ENCODE peak calls at places on chromosomes 1 and 21, in five cellular contexts. T, V, L, C and X are unnamed samples.
A peak's percentile ranks its signal among the peaks of the same experiment; 100 is the strongest.

GRCh38 chr1:231424950-231425805 is 3.1 kb upstream of the EGLN1 start:
- DNase-seq in C (no peak), T (no peak), V (no peak), L (no peak), X (no peak)

GRCh38 chr1:27342391-27342777 is 562 bp downstream of the SYTL1 start:
- DNase-seq in T (no peak), L (no peak), V (no peak), C (no peak), X (no peak)

GRCh38 chr1:180522204-180522497 is 19.8 kb upstream of the ACBD6 start:
- DNase-seq in C (no peak), L (no peak), V (no peak), T (no peak), X (no peak)

GRCh38 chr1:204348722-204349121 is 11.0 kb downstream of the PLEKHA6 start:
- DNase-seq in T (no peak), C (no peak), V (peak; percentile 64), L (peak; percentile 60), X (peak; percentile 84)

GRCh38 chr1:226957714-226958113 is 17.6 kb downstream of the COQ8A start:
- DNase-seq in L (no peak), T (no peak), V (no peak), C (no peak), X (no peak)

GRCh38 chr21:25831300-25831699 is 96.5 kb downstream of the GABPA start:
- DNase-seq in V (no peak), C (no peak), T (no peak), L (no peak), X (no peak)

GRCh38 chr1:26826261-26827201 is at the start of gene ZDHHC18:
- DNase-seq in T (peak; percentile 64), L (peak; percentile 80), V (peak; percentile 30), C (peak; percentile 74), X (peak; percentile 49)

GRCh38 chr1:165641276-165641987 is 10.4 kb downstream of the MGST3 start:
- DNase-seq in C (no peak), V (peak; percentile 36), L (no peak), T (no peak), X (no peak)

GRCh38 chr1:93702102-93702827 is 20.6 kb upstream of the BCAR3 start:
- DNase-seq in C (peak; percentile 24), V (no peak), T (no peak), L (no peak), X (no peak)

GRCh38 chr1:192809286-192810252 is 730 bp downstream of the RGS2 start:
- DNase-seq in T (peak; percentile 32), L (peak; percentile 59), V (peak; percentile 73), C (peak; percentile 26), X (peak; percentile 66)

GRCh38 chr21:36395353-36396111 is 10.3 kb downstream of the CHAF1B start:
- DNase-seq in V (no peak), C (no peak), T (no peak), L (no peak), X (no peak)

GRCh38 chr1:28553229-28553930 is 495 bp downstream of the TRNAU1AP start:
- DNase-seq in V (peak; percentile 36), T (peak; percentile 6), C (peak; percentile 36), L (peak; percentile 63), X (peak; percentile 30)

GRCh38 chr1:109770331-109771095 is 6.8 kb upstream of the EPS8L3 start:
- DNase-seq in T (no peak), C (no peak), L (peak; percentile 27), V (no peak), X (no peak)

GRCh38 chr1:2384941-2385481 is 6.3 kb downstream of the MORN1 start:
- DNase-seq in L (peak; percentile 35), V (no peak), T (no peak), C (no peak), X (no peak)

GRCh38 chr1:100597069-100597741 is 59.3 kb downstream of the GPR88 start:
- DNase-seq in L (no peak), V (peak; percentile 85), T (no peak), C (no peak), X (peak; percentile 88)

GRCh38 chr1:116360435-116361173 is 12.4 kb upstream of the ATP1A1 start:
- DNase-seq in V (peak; percentile 54), C (no peak), L (no peak), T (no peak), X (peak; percentile 58)

GRCh38 chr1:102174259-102174863 is 177.6 kb upstream of the OLFM3 start:
- DNase-seq in C (no peak), L (no peak), V (no peak), T (no peak), X (no peak)

GRCh38 chr1:244214009-244214967 is 163.2 kb downstream of the ZBTB18 start:
- DNase-seq in C (peak; percentile 85), V (peak; percentile 92), T (no peak), L (no peak), X (peak; percentile 93)

GRCh38 chr21:15520811-15521643 is 208.8 kb upstream of the USP25 start:
- DNase-seq in V (peak; percentile 6), C (no peak), T (no peak), L (no peak), X (no peak)
- TF ChIP-seq CTCF in V (peak; percentile 39), C (no peak), T (peak; percentile 43), L (peak; percentile 34), X (peak; percentile 39)

GRCh38 chr1:247576514-247576913 is 11.6 kb upstream of the OR2G2 start:
- DNase-seq in C (no peak), V (peak; percentile 1), L (no peak), T (no peak), X (peak; percentile 6)
- TF ChIP-seq CTCF in C (no peak), V (peak; percentile 24), L (peak; percentile 36), T (no peak), X (peak; percentile 24)

DNA sequence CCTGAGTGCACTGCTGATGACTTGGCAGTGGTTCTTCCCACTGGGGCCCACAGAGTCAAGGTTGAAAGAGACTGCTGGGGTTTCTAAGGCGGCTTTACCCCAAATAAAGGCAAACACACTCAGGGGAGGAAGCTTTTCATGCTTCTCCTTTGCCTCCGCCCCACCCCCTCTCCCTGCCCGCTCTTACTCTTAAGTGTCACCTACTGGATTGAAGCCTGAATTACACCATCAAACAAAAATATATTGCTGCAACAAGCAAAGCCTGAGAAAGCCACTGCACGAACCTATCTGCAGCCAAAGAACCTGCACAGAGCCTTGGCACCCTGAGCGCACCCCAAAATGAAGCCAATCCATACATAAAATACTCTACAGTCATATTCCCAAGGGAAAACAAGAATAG is 63.1 kb downstream of the PTGFR start:
- DNase-seq in T (no peak), L (no peak), V (no peak), C (peak; percentile 9), X (peak; percentile 11)
- TF ChIP-seq CTCF in T (no peak), L (no peak), V (no peak), C (no peak), X (no peak)

GRCh38 chr1:201274616-201275265 is 8.6 kb upstream of the PKP1 start:
- DNase-seq in L (no peak), V (no peak), T (no peak), C (no peak), X (no peak)

GRCh38 chr1:201277441-201277840 is 5.9 kb upstream of the PKP1 start:
- DNase-seq in L (no peak), V (no peak), C (no peak), T (no peak), X (no peak)

GRCh38 chr1:201279313-201279712 is 4.0 kb upstream of the PKP1 start:
- DNase-seq in V (peak; percentile 63), T (no peak), L (no peak), C (no peak), X (peak; percentile 60)

GRCh38 chr1:201275266-201275666 is 8.0 kb upstream of the PKP1 start:
- DNase-seq in T (no peak), C (peak; percentile 98), L (no peak), V (peak; percentile 77), X (peak; percentile 55)

GRCh38 chr1:201276891-201277290 is 6.4 kb upstream of the PKP1 start:
- DNase-seq in C (peak; percentile 34), V (no peak), L (no peak), T (no peak), X (no peak)
- TF ChIP-seq CTCF in C (no peak), V (no peak), L (no peak), T (no peak), X (no peak)

GRCh38 chr1:225598847-225599246 is 54.1 kb downstream of the ENAH start:
- DNase-seq in C (no peak), L (no peak), T (no peak), V (no peak), X (no peak)
- TF ChIP-seq CTCF in C (no peak), L (no peak), T (no peak), V (no peak), X (no peak)

GRCh38 chr1:24932284-24932683 is 2.2 kb upstream of the RUNX3 start:
- DNase-seq in V (peak; percentile 13), L (peak; percentile 71), C (peak; percentile 68), T (peak; percentile 56), X (no peak)
- TF ChIP-seq CTCF in V (no peak), L (peak; percentile 83), C (peak; percentile 58), T (peak; percentile 68), X (no peak)